ENCODE peak calls at places on chromosomes 13 and 19, in nine cellular contexts. N is WERI-Rb-1; G is NT2/D1; X is ascending aorta; E is CD4-positive, alpha-beta memory T cell; P is Karpas-422; D is stomach; Q is cardiac muscle cell; W is adrenal gland. Y is an unnamed sample.
A peak's percentile ranks its signal among the peaks of the same experiment; 100 is the strongest.

GRCh38 chr13:39602614-39603366 is at the start of gene LHFPL6:
- DNase-seq in N (peak; percentile 75), G (peak; percentile 58), X (peak; percentile 35), E (peak; percentile 62), P (peak; percentile 58), D (peak; percentile 73), Q (peak; percentile 86), W (peak; percentile 86), Y (peak; percentile 60)

GRCh38 chr13:100274942-100275506 is 186.1 kb downstream of the PCCA start:
- DNase-seq in N (peak; percentile 20), G (no peak), X (no peak), E (no peak), P (no peak), D (no peak), Q (no peak), W (no peak), Y (no peak)

GRCh38 chr19:8321760-8322637 is 703 bp downstream of the RPS28 start:
- DNase-seq in N (no peak), G (no peak), X (no peak), E (no peak), P (no peak), D (no peak), Q (no peak), W (no peak), Y (no peak)

GRCh38 chr13:113813749-113814434 is 50.0 kb downstream of the GAS6 start:
- DNase-seq in N (no peak), G (no peak), X (no peak), E (no peak), P (no peak), D (no peak), Q (peak; percentile 39), W (peak; percentile 67), Y (no peak)

GRCh38 chr13:50990540-50991506 is 81.2 kb downstream of the RNASEH2B start:
- DNase-seq in N (peak; percentile 41), G (no peak), X (no peak), E (no peak), P (no peak), D (no peak), Q (peak; percentile 50), W (peak; percentile 66), Y (no peak)

GRCh38 chr13:48853381-48854102 is 122.2 kb upstream of the FNDC3A start:
- DNase-seq in N (no peak), G (no peak), X (no peak), E (no peak), P (peak; percentile 36), D (no peak), Q (no peak), W (no peak), Y (no peak)

GRCh38 chr13:112738606-112739005 is 48.8 kb downstream of the ATP11A start:
- DNase-seq in N (no peak), G (no peak), X (no peak), E (no peak), P (no peak), D (no peak), Q (no peak), W (no peak), Y (no peak)

GRCh38 chr13:35179494-35179893 is 237.4 kb downstream of the NBEA start:
- DNase-seq in N (no peak), G (no peak), X (no peak), E (no peak), P (no peak), D (no peak), Q (peak; percentile 2), W (no peak), Y (no peak)

DNA sequence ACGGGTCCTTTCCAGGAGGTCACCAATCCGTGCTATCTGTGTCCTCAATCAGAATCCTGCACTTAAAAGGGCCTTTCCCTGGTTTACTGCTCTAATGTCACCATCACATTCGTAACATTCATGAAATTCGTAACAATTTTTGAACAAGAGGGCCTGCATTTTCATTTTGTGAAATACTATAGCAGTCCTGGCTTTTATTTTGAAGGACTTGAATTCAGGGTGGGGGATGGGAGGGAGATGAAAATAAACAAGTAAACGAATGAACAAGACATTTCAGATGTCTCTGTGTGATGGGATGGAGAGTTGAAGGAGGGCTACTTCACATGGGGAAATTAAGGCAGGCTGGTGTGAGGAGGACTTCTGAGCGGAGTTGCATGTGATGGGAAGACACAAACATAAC is 281.0 kb downstream of the TSHZ3 start:
- DNase-seq in N (no peak), G (no peak), X (no peak), E (no peak), P (no peak), D (no peak), Q (no peak), W (no peak), Y (no peak)
- H3K27me3 ChIP-seq in N (no peaks in the 10 kb centered on the region), G (no peaks in the 10 kb centered on the region), X (no peaks in the 10 kb centered on the region), E (no peaks in the 10 kb centered on the region), P (no peaks in the 10 kb centered on the region), D (peaks cover 21% of the 10 kb centered on the region), Q (peaks cover 8% of the 10 kb centered on the region), W (peaks cover 6% of the 10 kb centered on the region), Y (no peaks in the 10 kb centered on the region)

GRCh38 chr19:10802479-10802878 is 33.5 kb downstream of the TMED1 start:
- DNase-seq in N (no peak), G (no peak), X (no peak), E (no peak), P (no peak), D (no peak), Q (no peak), W (no peak), Y (no peak)

GRCh38 chr19:10800488-10800887 is 35.5 kb downstream of the TMED1 start:
- DNase-seq in N (no peak), G (no peak), X (no peak), E (no peak), P (no peak), D (no peak), Q (no peak), W (peak; percentile 72), Y (no peak)

GRCh38 chr19:10797078-10797477 is 38.9 kb downstream of the TMED1 start:
- DNase-seq in N (no peak), G (no peak), X (no peak), E (peak; percentile 82), P (no peak), D (no peak), Q (no peak), W (no peak), Y (no peak)

GRCh38 chr19:10796653-10797052 is 39.4 kb downstream of the TMED1 start:
- DNase-seq in N (no peak), G (no peak), X (no peak), E (no peak), P (no peak), D (no peak), Q (no peak), W (no peak), Y (no peak)

DNA sequence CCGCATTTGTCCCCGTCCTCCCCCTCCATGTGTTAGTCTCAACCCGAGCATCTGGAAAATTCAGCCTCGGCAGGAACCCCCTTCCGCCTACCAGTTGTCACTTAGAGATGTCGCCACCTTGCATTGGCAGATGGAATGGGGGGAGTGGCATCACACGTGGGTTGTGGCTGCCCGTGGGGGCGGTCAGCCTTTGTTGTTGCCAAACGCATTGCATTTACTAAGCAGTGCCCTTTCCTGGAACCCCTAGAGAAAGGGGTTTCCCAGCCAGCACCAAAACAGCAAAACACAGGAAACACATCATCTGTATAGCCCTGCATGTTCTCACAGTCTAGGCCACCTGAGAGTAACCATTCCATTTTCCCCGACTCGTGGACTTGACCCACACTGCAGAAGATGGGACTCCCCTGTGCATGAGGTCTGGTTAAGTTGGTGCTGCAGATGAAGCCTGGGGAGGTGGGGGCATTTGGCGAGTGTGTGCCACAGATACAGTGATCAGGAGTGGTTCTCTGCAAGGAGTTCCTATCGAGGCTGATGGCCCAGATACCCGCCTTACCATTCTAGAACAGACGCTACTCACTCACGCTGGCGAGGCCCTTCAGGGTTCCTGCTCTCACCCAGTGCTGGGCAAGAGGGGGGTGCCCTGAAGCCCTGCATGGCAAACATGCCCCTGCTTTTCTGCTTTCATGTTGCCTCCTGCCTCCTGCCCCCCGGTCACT is 38.3 kb downstream of the TMED1 start:
- DNase-seq in N (no peak), G (no peak), X (no peak), E (peak; percentile 97), P (no peak), D (no peak), Q (no peak), W (no peak), Y (no peak)
- H3K4me3 ChIP-seq in N (no peak overlapping the region), G (no peak overlapping the region), X (no peak overlapping the region), E (no peak overlapping the region), P (no peak overlapping the region), D (no peak overlapping the region), Q (no peak overlapping the region), W (no peak overlapping the region), Y (no peak overlapping the region)

GRCh38 chr19:10519421-10519820 is 2.2 kb upstream of the S1PR5 start:
- DNase-seq in N (no peak), G (no peak), X (no peak), E (no peak), P (peak; percentile 19), D (no peak), Q (no peak), W (no peak), Y (no peak)

GRCh38 chr19:10517361-10517759 is at the start of gene S1PR5:
- DNase-seq in N (no peak), G (no peak), X (no peak), E (no peak), P (peak; percentile 22), D (no peak), Q (peak; percentile 38), W (no peak), Y (no peak)

GRCh38 chr19:10516671-10517286 is 468 bp downstream of the S1PR5 start:
- DNase-seq in N (no peak), G (no peak), X (no peak), E (no peak), P (peak; percentile 27), D (no peak), Q (no peak), W (no peak), Y (no peak)

GRCh38 chr19:10517760-10518443 is 655 bp upstream of the S1PR5 start:
- DNase-seq in N (no peak), G (no peak), X (no peak), E (peak; percentile 55), P (peak; percentile 47), D (no peak), Q (no peak), W (peak; percentile 38), Y (no peak)

DNA sequence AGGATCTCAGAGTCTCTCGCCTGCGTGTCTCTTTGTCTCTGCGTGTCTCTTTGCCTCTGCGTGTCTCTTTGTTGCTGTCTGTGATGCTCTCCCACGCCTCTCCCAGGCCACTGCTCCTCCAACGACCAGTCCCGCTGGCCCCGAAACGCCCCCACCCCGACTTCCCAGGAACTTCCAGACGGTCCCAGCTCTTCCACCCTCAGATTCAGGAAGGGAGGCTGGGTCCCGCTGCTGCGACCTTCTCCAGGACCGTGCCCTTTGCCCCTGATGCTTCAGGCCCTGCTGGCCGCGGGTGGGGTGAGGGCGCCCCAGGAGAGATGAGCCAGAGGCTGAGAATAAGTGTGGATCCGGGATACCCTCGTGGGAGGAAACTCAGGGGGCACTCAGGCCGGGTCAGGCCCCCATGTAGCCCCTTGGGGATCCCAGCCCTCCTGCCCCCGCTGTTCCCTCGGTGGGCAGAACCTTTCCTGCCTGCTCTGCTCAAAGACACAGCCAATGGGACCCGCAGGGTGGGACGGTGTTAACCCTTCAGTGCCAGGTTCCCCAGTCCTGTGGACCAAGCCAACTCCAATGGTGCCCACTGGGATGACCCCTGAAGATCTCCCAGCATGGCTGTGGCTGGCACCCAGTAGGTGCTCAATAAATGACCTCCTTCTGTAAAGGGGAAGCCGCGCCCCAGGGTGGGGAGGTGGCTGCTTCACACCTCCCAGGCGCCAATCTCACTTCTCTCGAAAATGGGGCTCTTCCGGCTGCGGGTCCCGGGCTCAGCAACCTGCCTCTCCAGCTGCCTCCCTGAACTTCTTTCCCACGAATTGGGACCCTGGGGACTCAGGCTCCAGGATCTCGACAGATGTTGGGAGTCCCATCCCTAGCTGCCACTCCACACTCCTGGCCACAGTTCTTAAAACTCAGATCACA is 1.5 kb upstream of the S1PR5 start:
- DNase-seq in N (no peak), G (no peak), X (no peak), E (no peak), P (peak; percentile 29), D (no peak), Q (no peak), W (no peak), Y (no peak)
- H3K27me3 ChIP-seq in N (no peaks in the 10 kb centered on the region), G (peaks cover 33% of the 10 kb centered on the region), X (peaks cover 4% of the 10 kb centered on the region), E (peaks cover 31% of the 10 kb centered on the region), P (no peaks in the 10 kb centered on the region), D (peaks cover 89% of the 10 kb centered on the region), Q (peaks cover 54% of the 10 kb centered on the region), W (peaks cover 39% of the 10 kb centered on the region), Y (peaks cover 7% of the 10 kb centered on the region)

GRCh38 chr19:13868663-13869062 is 8.3 kb upstream of the NANOS3 start:
- DNase-seq in N (no peak), G (no peak), X (no peak), E (no peak), P (no peak), D (no peak), Q (no peak), W (no peak), Y (no peak)
- H3K4me3 ChIP-seq in N (no peak overlapping the region), G (no peak overlapping the region), X (no peak overlapping the region), E (no peak overlapping the region), P (no peak overlapping the region), D (no peak overlapping the region), Q (no peak overlapping the region), W (no peak overlapping the region), Y (no peak overlapping the region)